ENCODE peak calls at places on chromosomes 1 and 21, in seven cellular contexts. B is stimulated activated CD4-positive, alpha-beta T cell treated with anti-CD3 and anti-CD28 coated beads, Interleukin-4, amount 100 ng/mL, for 1 hour; F is iris pigment epithelial cell; W is HFFc6; A is activated T-cell treated with anti-CD3 and anti-CD28 coated beads for 24 hours; S is SW480; I is activated naive CD4-positive, alpha-beta T cell. N is an unnamed sample.

GRCh38 chr1:39540504-39541031 is 36.0 kb downstream of the PABPC4 start:
- DNase-seq in B (no peak), F (peak), W (peak), A (no peak), S (no peak), I (no peak), N (no peak)

GRCh38 chr1:29824478-29825273 is 588.4 kb downstream of the PTPRU start:
- DNase-seq in B (no peak), F (no peak), W (no peak), A (no peak), S (no peak), I (no peak), N (no peak)

GRCh38 chr1:162832470-162832869 is 28.5 kb downstream of the CCDC190 start:
- DNase-seq in B (no peak), F (no peak), W (no peak), A (no peak), S (no peak), I (no peak), N (no peak)

GRCh38 chr1:168088511-168089325 is 48.0 kb downstream of the GPR161 start:
- DNase-seq in B (no peak), F (peak), W (no peak), A (no peak), S (no peak), I (no peak), N (no peak)

GRCh38 chr1:48859429-48859828 is 82.7 kb upstream of the BEND5 start:
- DNase-seq in B (no peak), F (peak), W (no peak), A (no peak), S (no peak), I (no peak), N (no peak)

GRCh38 chr1:198929961-198930599 is 291.2 kb downstream of the PTPRC start:
- DNase-seq in B (no peak), F (peak), W (peak), A (no peak), S (no peak), I (no peak), N (no peak)

GRCh38 chr21:39314155-39315027 is 959 bp upstream of the BRWD1 start:
- DNase-seq in B (peak), F (peak), W (peak), A (peak), S (peak), I (peak), N (no peak)

GRCh38 chr1:1540817-1541628 is 599 bp upstream of the TMEM240 start:
- DNase-seq in B (no peak), F (no peak), W (no peak), A (no peak), S (no peak), I (no peak), N (no peak)

GRCh38 chr1:154501423-154502065 is 475 bp upstream of the TDRD10 start:
- DNase-seq in B (peak), F (no peak), W (no peak), A (no peak), S (no peak), I (no peak), N (peak)

GRCh38 chr1:100881687-100882086 is 13.0 kb downstream of the EXTL2 start:
- DNase-seq in B (no peak), F (no peak), W (no peak), A (no peak), S (no peak), I (no peak), N (no peak)

GRCh38 chr1:178411756-178412399 is 84.9 kb downstream of the CLEC20A start:
- DNase-seq in B (no peak), F (no peak), W (no peak), A (no peak), S (no peak), I (no peak), N (no peak)

GRCh38 chr1:117368116-117369108 is 1.2 kb downstream of the MAN1A2 start:
- DNase-seq in B (no peak), F (no peak), W (no peak), A (no peak), S (peak), I (no peak), N (no peak)

GRCh38 chr1:12518956-12519707 is 98.9 kb downstream of the DHRS3 start:
- DNase-seq in B (peak), F (peak), W (peak), A (peak), S (no peak), I (no peak), N (no peak)

GRCh38 chr1:223341111-223341510 is 22.9 kb downstream of the SUSD4 start:
- DNase-seq in B (no peak), F (no peak), W (peak), A (no peak), S (peak), I (no peak), N (no peak)

GRCh38 chr1:206705187-206705586 is 20.5 kb downstream of the MAPKAPK2 start:
- DNase-seq in B (no peak), F (peak), W (peak), A (no peak), S (no peak), I (no peak), N (peak)

GRCh38 chr1:22184892-22185612 is 42.2 kb upstream of the WNT4 start:
- DNase-seq in B (no peak), F (peak), W (no peak), A (no peak), S (no peak), I (no peak), N (no peak)

GRCh38 chr1:205849619-205850355 is at the start of gene PM20D1:
- DNase-seq in B (peak), F (peak), W (no peak), A (peak), S (peak), I (peak), N (no peak)

GRCh38 chr1:25090707-25091422 is 141.4 kb downstream of the SYF2 start:
- DNase-seq in B (no peak), F (no peak), W (no peak), A (no peak), S (peak), I (no peak), N (no peak)

GRCh38 chr1:33454646-33455282 is 17.7 kb upstream of the ZSCAN20 start:
- DNase-seq in B (no peak), F (peak), W (no peak), A (no peak), S (no peak), I (no peak), N (no peak)

GRCh38 chr1:117618450-117619122 is 12.7 kb downstream of the TENT5C start:
- DNase-seq in B (no peak), F (no peak), W (no peak), A (no peak), S (no peak), I (no peak), N (no peak)

GRCh38 chr1:1421147-1421906 is at the start of gene ANKRD65:
- DNase-seq in B (no peak), F (no peak), W (no peak), A (no peak), S (no peak), I (no peak), N (peak)

GRCh38 chr1:203915811-203916210 is 54.4 kb downstream of the SNRPE start:
- DNase-seq in B (no peak), F (peak), W (peak), A (no peak), S (no peak), I (no peak), N (no peak)

GRCh38 chr1:24051206-24051945 is 60.6 kb downstream of the MYOM3 start:
- DNase-seq in B (no peak), F (no peak), W (no peak), A (no peak), S (no peak), I (no peak), N (no peak)